ENCODE peak calls at places on chromosomes 7 and 10, in ten cellular contexts. One of them, this sample, is unnamed.

GRCh38 chr7:106126170-106126938 is 14.2 kb upstream of the SYPL1 start:
- DNase-seq in iPS-NIHi11: no peak
- DNase-seq in CD8-positive, alpha-beta memory T cell: no peak
- DNase-seq in substantia nigra: no peak
- DNase-seq in NCI-H2171: no peak
- DNase-seq in NCI-H187 treated with DMSO at 0.1 percent for 48 hours: no peak
- DNase-seq in BJ: no peak
- DNase-seq in kidney tubule cell: peak
- DNase-seq in effector memory CD8-positive, alpha-beta T cell: no peak
- DNase-seq in EH: peak
- DNase-seq in this sample: peak

GRCh38 chr10:128695326-128695725 is 569.1 kb upstream of the MKI67 start:
- DNase-seq in iPS-NIHi11: no peak
- DNase-seq in CD8-positive, alpha-beta memory T cell: no peak
- DNase-seq in substantia nigra: no peak
- DNase-seq in NCI-H2171: no peak
- DNase-seq in NCI-H187 treated with DMSO at 0.1 percent for 48 hours: no peak
- DNase-seq in BJ: no peak
- DNase-seq in kidney tubule cell: no peak
- DNase-seq in effector memory CD8-positive, alpha-beta T cell: no peak
- DNase-seq in EH: no peak
- DNase-seq in this sample: no peak

GRCh38 chr7:68276725-68277124 is 1280.1 kb downstream of the TYW1 start:
- DNase-seq in iPS-NIHi11: no peak
- DNase-seq in CD8-positive, alpha-beta memory T cell: no peak
- DNase-seq in substantia nigra: no peak
- DNase-seq in NCI-H2171: no peak
- DNase-seq in NCI-H187 treated with DMSO at 0.1 percent for 48 hours: no peak
- DNase-seq in BJ: no peak
- DNase-seq in kidney tubule cell: no peak
- DNase-seq in effector memory CD8-positive, alpha-beta T cell: no peak
- DNase-seq in EH: no peak
- DNase-seq in this sample: no peak

GRCh38 chr7:24945899-24946298 is 34.1 kb downstream of the OSBPL3 start:
- DNase-seq in iPS-NIHi11: no peak
- DNase-seq in CD8-positive, alpha-beta memory T cell: no peak
- DNase-seq in substantia nigra: no peak
- DNase-seq in NCI-H2171: no peak
- DNase-seq in NCI-H187 treated with DMSO at 0.1 percent for 48 hours: no peak
- DNase-seq in BJ: no peak
- DNase-seq in kidney tubule cell: no peak
- DNase-seq in effector memory CD8-positive, alpha-beta T cell: no peak
- DNase-seq in EH: no peak
- DNase-seq in this sample: no peak

GRCh38 chr7:73606801-73607691 is 17.3 kb downstream of the MLXIPL start:
- DNase-seq in iPS-NIHi11: peak
- DNase-seq in CD8-positive, alpha-beta memory T cell: peak
- DNase-seq in substantia nigra: no peak
- DNase-seq in NCI-H2171: peak
- DNase-seq in NCI-H187 treated with DMSO at 0.1 percent for 48 hours: no peak
- DNase-seq in BJ: no peak
- DNase-seq in kidney tubule cell: peak
- DNase-seq in effector memory CD8-positive, alpha-beta T cell: peak
- DNase-seq in EH: peak
- DNase-seq in this sample: peak

GRCh38 chr7:137846588-137847417 is at the start of gene DGKI:
- DNase-seq in iPS-NIHi11: peak
- DNase-seq in CD8-positive, alpha-beta memory T cell: no peak
- DNase-seq in substantia nigra: peak
- DNase-seq in NCI-H2171: peak
- DNase-seq in NCI-H187 treated with DMSO at 0.1 percent for 48 hours: no peak
- DNase-seq in BJ: no peak
- DNase-seq in kidney tubule cell: peak
- DNase-seq in effector memory CD8-positive, alpha-beta T cell: no peak
- DNase-seq in EH: peak
- DNase-seq in this sample: peak

GRCh38 chr7:134660242-134660785 is 13.7 kb downstream of the BPGM start:
- DNase-seq in iPS-NIHi11: no peak
- DNase-seq in CD8-positive, alpha-beta memory T cell: no peak
- DNase-seq in substantia nigra: no peak
- DNase-seq in NCI-H2171: no peak
- DNase-seq in NCI-H187 treated with DMSO at 0.1 percent for 48 hours: no peak
- DNase-seq in BJ: no peak
- DNase-seq in kidney tubule cell: no peak
- DNase-seq in effector memory CD8-positive, alpha-beta T cell: no peak
- DNase-seq in EH: peak
- DNase-seq in this sample: no peak

GRCh38 chr10:102230264-102230860 is 4.3 kb downstream of the ELOVL3 start:
- DNase-seq in iPS-NIHi11: peak
- DNase-seq in CD8-positive, alpha-beta memory T cell: peak
- DNase-seq in substantia nigra: no peak
- DNase-seq in NCI-H2171: peak
- DNase-seq in NCI-H187 treated with DMSO at 0.1 percent for 48 hours: no peak
- DNase-seq in BJ: no peak
- DNase-seq in kidney tubule cell: peak
- DNase-seq in effector memory CD8-positive, alpha-beta T cell: peak
- DNase-seq in EH: peak
- DNase-seq in this sample: peak

GRCh38 chr7:140534743-140535142 is 55.4 kb upstream of the MKRN1 start:
- DNase-seq in iPS-NIHi11: no peak
- DNase-seq in CD8-positive, alpha-beta memory T cell: no peak
- DNase-seq in substantia nigra: no peak
- DNase-seq in NCI-H2171: no peak
- DNase-seq in NCI-H187 treated with DMSO at 0.1 percent for 48 hours: no peak
- DNase-seq in BJ: no peak
- DNase-seq in kidney tubule cell: no peak
- DNase-seq in effector memory CD8-positive, alpha-beta T cell: no peak
- DNase-seq in EH: no peak
- DNase-seq in this sample: no peak

GRCh38 chr10:78162867-78163266 is 129.2 kb downstream of the RPS24 start:
- DNase-seq in iPS-NIHi11: no peak
- DNase-seq in CD8-positive, alpha-beta memory T cell: no peak
- DNase-seq in substantia nigra: no peak
- DNase-seq in NCI-H2171: peak
- DNase-seq in NCI-H187 treated with DMSO at 0.1 percent for 48 hours: no peak
- DNase-seq in BJ: no peak
- DNase-seq in kidney tubule cell: peak
- DNase-seq in effector memory CD8-positive, alpha-beta T cell: no peak
- DNase-seq in EH: peak
- DNase-seq in this sample: no peak

GRCh38 chr10:44008270-44008916 is 359.7 kb upstream of the ZNF32 start:
- DNase-seq in iPS-NIHi11: no peak
- DNase-seq in CD8-positive, alpha-beta memory T cell: no peak
- DNase-seq in substantia nigra: no peak
- DNase-seq in NCI-H2171: no peak
- DNase-seq in NCI-H187 treated with DMSO at 0.1 percent for 48 hours: no peak
- DNase-seq in BJ: no peak
- DNase-seq in kidney tubule cell: peak
- DNase-seq in effector memory CD8-positive, alpha-beta T cell: no peak
- DNase-seq in EH: peak
- DNase-seq in this sample: peak

GRCh38 chr10:82192665-82193064 is 317.7 kb downstream of the NRG3 start:
- DNase-seq in iPS-NIHi11: no peak
- DNase-seq in CD8-positive, alpha-beta memory T cell: no peak
- DNase-seq in substantia nigra: no peak
- DNase-seq in NCI-H2171: no peak
- DNase-seq in NCI-H187 treated with DMSO at 0.1 percent for 48 hours: no peak
- DNase-seq in BJ: no peak
- DNase-seq in kidney tubule cell: no peak
- DNase-seq in effector memory CD8-positive, alpha-beta T cell: no peak
- DNase-seq in EH: no peak
- DNase-seq in this sample: no peak

GRCh38 chr10:103181244-103181643 is 11.8 kb downstream of the NT5C2 start:
- DNase-seq in iPS-NIHi11: no peak
- DNase-seq in CD8-positive, alpha-beta memory T cell: no peak
- DNase-seq in substantia nigra: no peak
- DNase-seq in NCI-H2171: no peak
- DNase-seq in NCI-H187 treated with DMSO at 0.1 percent for 48 hours: no peak
- DNase-seq in BJ: no peak
- DNase-seq in kidney tubule cell: peak
- DNase-seq in effector memory CD8-positive, alpha-beta T cell: no peak
- DNase-seq in EH: no peak
- DNase-seq in this sample: peak

GRCh38 chr10:6476989-6477388 is 103.1 kb downstream of the PRKCQ start:
- DNase-seq in iPS-NIHi11: no peak
- DNase-seq in CD8-positive, alpha-beta memory T cell: no peak
- DNase-seq in substantia nigra: no peak
- DNase-seq in NCI-H2171: no peak
- DNase-seq in NCI-H187 treated with DMSO at 0.1 percent for 48 hours: no peak
- DNase-seq in BJ: no peak
- DNase-seq in kidney tubule cell: peak
- DNase-seq in effector memory CD8-positive, alpha-beta T cell: no peak
- DNase-seq in EH: no peak
- DNase-seq in this sample: no peak

GRCh38 chr10:68301790-68302502 is 29.9 kb upstream of the HNRNPH3 start:
- DNase-seq in iPS-NIHi11: peak
- DNase-seq in CD8-positive, alpha-beta memory T cell: no peak
- DNase-seq in substantia nigra: no peak
- DNase-seq in NCI-H2171: no peak
- DNase-seq in NCI-H187 treated with DMSO at 0.1 percent for 48 hours: no peak
- DNase-seq in BJ: peak
- DNase-seq in kidney tubule cell: peak
- DNase-seq in effector memory CD8-positive, alpha-beta T cell: no peak
- DNase-seq in EH: peak
- DNase-seq in this sample: peak

GRCh38 chr7:83655951-83656556 is 7.1 kb upstream of the SEMA3E start:
- DNase-seq in iPS-NIHi11: peak
- DNase-seq in CD8-positive, alpha-beta memory T cell: no peak
- DNase-seq in substantia nigra: no peak
- DNase-seq in NCI-H2171: no peak
- DNase-seq in NCI-H187 treated with DMSO at 0.1 percent for 48 hours: peak
- DNase-seq in BJ: no peak
- DNase-seq in kidney tubule cell: peak
- DNase-seq in effector memory CD8-positive, alpha-beta T cell: no peak
- DNase-seq in EH: peak
- DNase-seq in this sample: peak

GRCh38 chr10:97718178-97718577 is 4.6 kb downstream of the MARVELD1 start:
- DNase-seq in iPS-NIHi11: no peak
- DNase-seq in CD8-positive, alpha-beta memory T cell: no peak
- DNase-seq in substantia nigra: no peak
- DNase-seq in NCI-H2171: no peak
- DNase-seq in NCI-H187 treated with DMSO at 0.1 percent for 48 hours: no peak
- DNase-seq in BJ: no peak
- DNase-seq in kidney tubule cell: no peak
- DNase-seq in effector memory CD8-positive, alpha-beta T cell: no peak
- DNase-seq in EH: no peak
- DNase-seq in this sample: no peak

GRCh38 chr7:155395176-155395797 is 62.6 kb upstream of the EN2 start:
- DNase-seq in iPS-NIHi11: no peak
- DNase-seq in CD8-positive, alpha-beta memory T cell: no peak
- DNase-seq in substantia nigra: peak
- DNase-seq in NCI-H2171: no peak
- DNase-seq in NCI-H187 treated with DMSO at 0.1 percent for 48 hours: no peak
- DNase-seq in BJ: no peak
- DNase-seq in kidney tubule cell: no peak
- DNase-seq in effector memory CD8-positive, alpha-beta T cell: no peak
- DNase-seq in EH: no peak
- DNase-seq in this sample: no peak

GRCh38 chr10:123576706-123577105 is 89.4 kb upstream of the GPR26 start:
- DNase-seq in iPS-NIHi11: no peak
- DNase-seq in CD8-positive, alpha-beta memory T cell: no peak
- DNase-seq in substantia nigra: no peak
- DNase-seq in NCI-H2171: no peak
- DNase-seq in NCI-H187 treated with DMSO at 0.1 percent for 48 hours: no peak
- DNase-seq in BJ: no peak
- DNase-seq in kidney tubule cell: no peak
- DNase-seq in effector memory CD8-positive, alpha-beta T cell: no peak
- DNase-seq in EH: no peak
- DNase-seq in this sample: no peak

GRCh38 chr7:74598558-74598957 is 59.0 kb upstream of the GTF2I start:
- DNase-seq in iPS-NIHi11: no peak
- DNase-seq in CD8-positive, alpha-beta memory T cell: no peak
- DNase-seq in substantia nigra: no peak
- DNase-seq in NCI-H2171: no peak
- DNase-seq in NCI-H187 treated with DMSO at 0.1 percent for 48 hours: no peak
- DNase-seq in BJ: peak
- DNase-seq in kidney tubule cell: peak
- DNase-seq in effector memory CD8-positive, alpha-beta T cell: no peak
- DNase-seq in EH: peak
- DNase-seq in this sample: no peak

GRCh38 chr7:47559306-47560220 is 22.3 kb downstream of the TNS3 start:
- DNase-seq in iPS-NIHi11: no peak
- DNase-seq in CD8-positive, alpha-beta memory T cell: no peak
- DNase-seq in substantia nigra: no peak
- DNase-seq in NCI-H2171: no peak
- DNase-seq in NCI-H187 treated with DMSO at 0.1 percent for 48 hours: no peak
- DNase-seq in BJ: no peak
- DNase-seq in kidney tubule cell: no peak
- DNase-seq in effector memory CD8-positive, alpha-beta T cell: no peak
- DNase-seq in EH: no peak
- DNase-seq in this sample: no peak

GRCh38 chr10:58588673-58589265 is 76.1 kb downstream of the BICC1 start:
- DNase-seq in iPS-NIHi11: peak
- DNase-seq in CD8-positive, alpha-beta memory T cell: no peak
- DNase-seq in substantia nigra: no peak
- DNase-seq in NCI-H2171: no peak
- DNase-seq in NCI-H187 treated with DMSO at 0.1 percent for 48 hours: no peak
- DNase-seq in BJ: no peak
- DNase-seq in kidney tubule cell: peak
- DNase-seq in effector memory CD8-positive, alpha-beta T cell: no peak
- DNase-seq in EH: no peak
- DNase-seq in this sample: no peak

GRCh38 chr7:155190608-155191536 is 106.8 kb upstream of the INSIG1 start:
- DNase-seq in iPS-NIHi11: peak
- DNase-seq in CD8-positive, alpha-beta memory T cell: peak
- DNase-seq in substantia nigra: peak
- DNase-seq in NCI-H2171: no peak
- DNase-seq in NCI-H187 treated with DMSO at 0.1 percent for 48 hours: no peak
- DNase-seq in BJ: no peak
- DNase-seq in kidney tubule cell: peak
- DNase-seq in effector memory CD8-positive, alpha-beta T cell: peak
- DNase-seq in EH: peak
- DNase-seq in this sample: no peak

GRCh38 chr7:414681-415560 is 104.7 kb downstream of the PDGFA start:
- DNase-seq in iPS-NIHi11: peak
- DNase-seq in CD8-positive, alpha-beta memory T cell: peak
- DNase-seq in substantia nigra: no peak
- DNase-seq in NCI-H2171: no peak
- DNase-seq in NCI-H187 treated with DMSO at 0.1 percent for 48 hours: no peak
- DNase-seq in BJ: no peak
- DNase-seq in kidney tubule cell: no peak
- DNase-seq in effector memory CD8-positive, alpha-beta T cell: no peak
- DNase-seq in EH: no peak
- DNase-seq in this sample: no peak

GRCh38 chr7:100013328-100013676 is 2.1 kb upstream of the ZKSCAN1 start:
- DNase-seq in iPS-NIHi11: no peak
- DNase-seq in CD8-positive, alpha-beta memory T cell: no peak
- DNase-seq in substantia nigra: no peak
- DNase-seq in NCI-H2171: no peak
- DNase-seq in NCI-H187 treated with DMSO at 0.1 percent for 48 hours: no peak
- DNase-seq in BJ: no peak
- DNase-seq in kidney tubule cell: peak
- DNase-seq in effector memory CD8-positive, alpha-beta T cell: no peak
- DNase-seq in EH: no peak
- DNase-seq in this sample: no peak

GRCh38 chr7:74043523-74043951 is 15.6 kb downstream of the ELN start:
- DNase-seq in iPS-NIHi11: peak
- DNase-seq in CD8-positive, alpha-beta memory T cell: no peak
- DNase-seq in substantia nigra: no peak
- DNase-seq in NCI-H2171: peak
- DNase-seq in NCI-H187 treated with DMSO at 0.1 percent for 48 hours: no peak
- DNase-seq in BJ: peak
- DNase-seq in kidney tubule cell: no peak
- DNase-seq in effector memory CD8-positive, alpha-beta T cell: no peak
- DNase-seq in EH: peak
- DNase-seq in this sample: no peak

This sample was measured in dermis microvascular lymphatic vessel endothelial cell.